ENCODE peak calls at places on chromosome 7, in six cellular contexts. D is heart left ventricle, S is A549, F is HFFc6, L is left lung, B is foreskin fibroblast. E is an unnamed sample.

GRCh38 chr7:78635394-78635793 is 818.1 kb downstream of the MAGI2 start:
- DNase-seq in B (peak), S (no peak), F (peak), D (no peak), L (no peak), E (no peak)

GRCh38 chr7:131238260-131238940 is 89.3 kb upstream of the MKLN1 start:
- DNase-seq in L (no peak), S (peak), D (no peak), F (peak), B (peak), E (no peak)

GRCh38 chr7:92588561-92588960 is 1.6 kb downstream of the FAM133B start:
- DNase-seq in B (peak), L (no peak), D (no peak), F (no peak), S (peak), E (no peak)

GRCh38 chr7:7157887-7158271 is 24.5 kb upstream of the C1GALT1 start:
- DNase-seq in S (no peak), D (no peak), L (no peak), B (peak), F (peak), E (no peak)

GRCh38 chr7:79063019-79063698 is 390.3 kb downstream of the MAGI2 start:
- DNase-seq in B (peak), D (no peak), S (no peak), L (no peak), F (peak), E (no peak)

GRCh38 chr7:70794962-70795361 is 337.0 kb upstream of the GALNT17 start:
- DNase-seq in F (no peak), B (no peak), D (no peak), L (no peak), S (no peak), E (no peak)

GRCh38 chr7:139016931-139017511 is 18.8 kb downstream of the ZC3HAV1L start:
- DNase-seq in L (no peak), D (peak), F (peak), S (peak), B (peak), E (no peak)

GRCh38 chr7:73364006-73364728 is 36.2 kb downstream of the FKBP6 start:
- DNase-seq in S (no peak), F (no peak), D (no peak), B (no peak), L (no peak), E (no peak)

GRCh38 chr7:30353932-30354607 is 69.7 kb downstream of the ZNRF2 start:
- DNase-seq in F (no peak), L (no peak), S (no peak), B (no peak), D (no peak), E (no peak)

GRCh38 chr7:94044806-94045205 is 40.7 kb upstream of the BET1 start:
- DNase-seq in D (no peak), L (no peak), F (no peak), B (no peak), S (no peak), E (no peak)

GRCh38 chr7:46754135-46754730 is 827.7 kb downstream of the TNS3 start:
- DNase-seq in L (no peak), B (peak), S (peak), D (no peak), F (peak), E (no peak)

GRCh38 chr7:18212308-18212707 is 184.7 kb upstream of the PRPS1L1 start:
- DNase-seq in L (no peak), B (peak), S (no peak), F (no peak), D (no peak), E (no peak)

GRCh38 chr7:50849991-50850390 is 67.3 kb upstream of the GRB10 start:
- DNase-seq in L (no peak), S (no peak), D (no peak), F (no peak), B (no peak), E (no peak)

GRCh38 chr7:152436279-152437147 is 710 bp upstream of the KMT2C start:
- DNase-seq in F (peak), D (peak), L (peak), B (peak), S (peak), E (peak)

GRCh38 chr7:13852281-13852968 is 137.0 kb downstream of the ETV1 start:
- DNase-seq in F (no peak), L (no peak), D (no peak), B (peak), S (no peak), E (no peak)

GRCh38 chr7:98097042-98097645 is 9.5 kb upstream of the LMTK2 start:
- DNase-seq in B (no peak), D (no peak), S (no peak), F (no peak), L (no peak), E (no peak)

GRCh38 chr7:122846591-122846990 is 39.7 kb downstream of the CADPS2 start:
- DNase-seq in L (no peak), D (no peak), B (no peak), F (no peak), S (no peak), E (no peak)

GRCh38 chr7:104096683-104097082 is 107.2 kb upstream of the RELN start:
- DNase-seq in F (peak), S (peak), B (no peak), D (no peak), L (no peak), E (no peak)

GRCh38 chr7:148856891-148857290 is 27.2 kb downstream of the EZH2 start:
- DNase-seq in F (no peak), S (no peak), L (no peak), B (no peak), D (no peak), E (no peak)

GRCh38 chr7:123787227-123788007 is 38.6 kb upstream of the WASL start:
- DNase-seq in S (no peak), F (no peak), L (no peak), D (no peak), B (no peak), E (no peak)

GRCh38 chr7:94130716-94131115 is 126.6 kb upstream of the BET1 start:
- DNase-seq in B (peak), D (no peak), S (no peak), L (no peak), F (no peak), E (no peak)

GRCh38 chr7:1666779-1667565 is 3.1 kb upstream of the ELFN1 start:
- DNase-seq in S (peak), D (no peak), L (peak), B (peak), F (no peak), E (peak)

GRCh38 chr7:46352335-46352954 is 431.4 kb upstream of the IGFBP3 start:
- DNase-seq in S (peak), F (peak), B (peak), D (peak), L (no peak), E (no peak)

GRCh38 chr7:47890606-47891005 is 57.7 kb downstream of the PKD1L1 start:
- DNase-seq in F (no peak), D (no peak), B (no peak), S (no peak), L (no peak), E (no peak)

GRCh38 chr7:140559410-140559809 is 80.1 kb upstream of the MKRN1 start:
- DNase-seq in B (no peak), F (no peak), L (no peak), S (no peak), D (no peak), E (no peak)

GRCh38 chr7:93176961-93177580 is 28.9 kb upstream of the SAMD9L start:
- DNase-seq in S (no peak), D (no peak), F (no peak), L (no peak), B (peak), E (no peak)

GRCh38 chr7:157467496-157468212 is 130.8 kb downstream of the DNAJB6 start:
- DNase-seq in F (no peak), L (no peak), S (no peak), B (no peak), D (no peak), E (no peak)

GRCh38 chr7:23055582-23056178 is 41.8 kb upstream of the HYCC1 start:
- DNase-seq in F (peak), D (peak), B (peak), L (no peak), S (peak), E (no peak)

GRCh38 chr7:107594961-107595737 is 15.1 kb downstream of the BCAP29 start:
- DNase-seq in S (peak), L (no peak), B (peak), F (peak), D (peak), E (no peak)

GRCh38 chr7:41148521-41148951 is 554.4 kb downstream of the INHBA start:
- DNase-seq in S (peak), B (peak), L (no peak), D (no peak), F (peak), E (no peak)

GRCh38 chr7:151051108-151051507 is 2.8 kb downstream of the ASIC3 start:
- DNase-seq in B (peak), L (peak), F (peak), S (no peak), D (peak), E (no peak)

GRCh38 chr7:149060161-149060560 is 30.4 kb downstream of the ZNF786 start:
- DNase-seq in F (no peak), D (no peak), L (no peak), B (no peak), S (no peak), E (no peak)

GRCh38 chr7:99372275-99373085 is 2.0 kb upstream of the ARPC1B start:
- DNase-seq in D (no peak), F (peak), B (peak), S (no peak), L (no peak), E (no peak)

GRCh38 chr7:130393095-130393494 is 12.8 kb downstream of the CPA1 start:
- DNase-seq in L (no peak), D (no peak), S (no peak), B (peak), F (peak), E (no peak)

GRCh38 chr7:151361193-151361959 is 19.8 kb downstream of the NUB1 start:
- DNase-seq in D (no peak), B (peak), L (no peak), F (no peak), S (no peak), E (no peak)

GRCh38 chr7:155741061-155741460 is 71.2 kb downstream of the SHH start:
- DNase-seq in B (no peak), D (no peak), S (no peak), F (no peak), L (no peak), E (no peak)

GRCh38 chr7:114102131-114102530 is 183.3 kb upstream of the PPP1R3A start:
- DNase-seq in F (no peak), D (no peak), B (no peak), L (no peak), S (no peak), E (no peak)

GRCh38 chr7:68770649-68771048 is 827.6 kb upstream of the AUTS2 start:
- DNase-seq in L (no peak), F (no peak), D (peak), S (no peak), B (no peak), E (no peak)

GRCh38 chr7:97016392-97017196 is 8.0 kb downstream of the DLX5 start:
- DNase-seq in B (no peak), D (no peak), S (peak), F (no peak), L (peak), E (no peak)
- TF ChIP-seq CTCF in B (no peak), D (no peak), S (no peak), F (no peak), L (no peak), E (no peak)

GRCh38 chr7:143003393-143004051 is 23.4 kb downstream of the OR9A2 start:
- DNase-seq in S (peak), D (no peak), B (peak), F (peak), L (no peak), E (no peak)

GRCh38 chr7:142999793-143000192 is 27.1 kb downstream of the OR9A2 start:
- DNase-seq in F (no peak), D (no peak), S (no peak), L (no peak), B (no peak), E (no peak)

GRCh38 chr7:143002856-143003255 is 24.1 kb downstream of the OR9A2 start:
- DNase-seq in S (no peak), B (no peak), D (no peak), F (no peak), L (no peak), E (no peak)

GRCh38 chr7:143000648-143001047 is 26.3 kb downstream of the OR9A2 start:
- DNase-seq in L (no peak), S (no peak), B (no peak), D (no peak), F (no peak), E (no peak)

GRCh38 chr7:143002106-143002505 is 24.8 kb downstream of the OR9A2 start:
- DNase-seq in S (peak), D (no peak), F (peak), B (peak), L (no peak), E (no peak)
- TF ChIP-seq CTCF in S (peak), D (no peak), F (peak), B (no peak), L (no peak), E (no peak)

GRCh38 chr7:39608278-39608677 is 15.1 kb upstream of the RALA start:
- DNase-seq in S (no peak), L (no peak), F (no peak), D (no peak), B (no peak), E (no peak)

GRCh38 chr7:39606352-39606751 is 17.0 kb upstream of the RALA start:
- DNase-seq in B (no peak), F (no peak), L (no peak), S (no peak), D (no peak), E (no peak)

GRCh38 chr7:39605087-39605486 is 18.3 kb upstream of the RALA start:
- DNase-seq in S (peak), F (peak), B (peak), L (no peak), D (no peak), E (no peak)

GRCh38 chr7:39607865-39608264 is 15.5 kb upstream of the RALA start:
- DNase-seq in L (no peak), D (no peak), S (no peak), B (no peak), F (no peak), E (no peak)

GRCh38 chr7:39606941-39607340 is 16.4 kb upstream of the RALA start:
- DNase-seq in S (no peak), F (no peak), B (no peak), D (no peak), L (no peak), E (no peak)
- TF ChIP-seq CTCF in S (no peak), F (no peak), B (no peak), D (no peak), L (no peak), E (no peak)

DNA sequence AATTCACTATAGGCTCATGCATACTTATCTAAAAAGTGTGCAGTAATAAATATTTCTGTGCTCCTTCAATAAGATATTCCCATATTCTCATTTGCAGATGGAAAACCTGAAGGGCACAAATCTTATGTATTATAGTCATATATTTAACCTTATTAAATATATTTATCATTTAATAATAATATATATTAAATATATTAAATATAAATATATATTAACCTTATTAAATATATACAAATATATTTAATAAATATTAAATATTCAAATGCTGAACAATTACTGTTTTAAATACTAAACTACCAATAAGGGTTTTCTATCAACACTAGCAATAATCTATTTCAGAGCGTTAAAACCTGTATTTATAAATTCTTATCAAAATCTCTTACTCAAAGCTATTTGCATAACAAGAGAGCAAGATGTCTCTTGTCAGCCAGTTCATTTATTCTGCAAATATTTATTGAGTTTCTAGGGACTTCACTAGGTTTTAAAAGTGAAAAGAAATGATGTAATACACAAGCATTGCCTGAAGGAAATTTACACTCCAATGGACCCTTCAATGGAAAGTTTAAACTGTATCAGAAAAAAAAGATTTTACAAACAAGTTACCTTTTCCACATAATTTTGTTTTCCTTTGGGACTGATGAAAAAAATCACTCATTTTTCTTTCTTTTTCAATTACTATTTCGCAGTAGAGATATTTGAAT is 159.2 kb downstream of the AGMO start:
- DNase-seq in L (no peak), F (no peak), D (no peak), B (no peak), S (no peak), E (no peak)
- TF ChIP-seq CTCF in L (no peak), F (no peak), D (no peak), B (no peak), S (no peak), E (no peak)

DNA sequence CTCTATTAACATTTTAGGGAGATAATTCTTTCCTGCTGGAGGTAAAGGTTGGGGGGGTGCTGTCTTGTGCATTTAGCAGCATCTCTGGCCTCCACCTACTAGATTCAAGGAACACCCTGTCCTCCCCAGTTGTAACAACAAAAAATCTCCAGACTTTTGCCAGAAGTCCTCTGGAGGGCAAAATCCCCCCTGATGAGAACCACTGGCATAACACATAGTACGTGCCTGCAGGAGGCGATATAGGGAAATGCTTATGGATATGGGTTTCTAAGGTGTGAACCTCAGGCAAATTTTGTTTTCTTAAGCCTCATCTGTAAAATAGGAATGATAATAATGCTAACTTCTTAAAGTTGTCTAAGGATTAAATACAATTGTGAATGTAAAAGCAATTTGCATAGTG is 2.9 kb upstream of the OSBPL3 start:
- DNase-seq in F (no peak), S (peak), B (peak), L (no peak), D (no peak), E (no peak)
- TF ChIP-seq CTCF in F (peak), S (peak), B (peak), L (no peak), D (no peak), E (no peak)

GRCh38 chr7:87219545-87220025 is at the start of gene TMEM243:
- DNase-seq in F (peak), D (peak), L (peak), S (peak), B (peak), E (peak)
- TF ChIP-seq CTCF in F (peak), D (no peak), L (peak), S (no peak), B (no peak), E (no peak)

GRCh38 chr7:86818903-86819302 is 175.2 kb downstream of the GRM3 start:
- DNase-seq in D (no peak), L (no peak), S (no peak), F (no peak), B (no peak), E (no peak)

GRCh38 chr7:86815556-86815955 is 171.8 kb downstream of the GRM3 start:
- DNase-seq in D (no peak), S (no peak), B (no peak), L (no peak), F (no peak), E (no peak)

GRCh38 chr7:86814980-86815379 is 171.3 kb downstream of the GRM3 start:
- DNase-seq in B (peak), S (peak), F (no peak), D (no peak), L (no peak), E (no peak)
- TF ChIP-seq CTCF in B (peak), S (peak), F (peak), D (peak), L (no peak), E (no peak)

GRCh38 chr7:128010392-128011078 is 20.7 kb downstream of the LRRC4 start:
- DNase-seq in F (no peak), S (no peak), L (no peak), D (no peak), B (no peak), E (no peak)
- TF ChIP-seq CTCF in F (no peak), S (no peak), L (no peak), D (no peak), B (no peak), E (no peak)